ENCODE peak calls at places on chromosome 7, in five cellular contexts. One of them, this sample, is unnamed.

GRCh38 chr7:102000123-102000522 is 182.7 kb downstream of the CUX1 start:
- DNase-seq in OCI-LY7: no peak
- DNase-seq in fibroblast of mammary gland: no peak
- DNase-seq in HCT116: no peak
- DNase-seq in lower lobe of right lung: no peak
- DNase-seq in this sample: no peak

GRCh38 chr7:12898610-12899009 is 211.2 kb downstream of the ARL4A start:
- DNase-seq in OCI-LY7: no peak
- DNase-seq in fibroblast of mammary gland: no peak
- DNase-seq in HCT116: no peak
- DNase-seq in lower lobe of right lung: no peak
- DNase-seq in this sample: no peak

GRCh38 chr7:148398844-148399365 is 191.7 kb upstream of the C7orf33 start:
- DNase-seq in OCI-LY7: no peak
- DNase-seq in fibroblast of mammary gland: no peak
- DNase-seq in HCT116: no peak
- DNase-seq in lower lobe of right lung: no peak
- DNase-seq in this sample: peak

GRCh38 chr7:129845178-129845971 is 107.4 kb downstream of the UBE2H start:
- DNase-seq in OCI-LY7: no peak
- DNase-seq in fibroblast of mammary gland: peak
- DNase-seq in HCT116: peak
- DNase-seq in lower lobe of right lung: no peak
- DNase-seq in this sample: no peak

GRCh38 chr7:25122373-25122772 is 2.7 kb downstream of the CYCS start:
- DNase-seq in OCI-LY7: no peak
- DNase-seq in fibroblast of mammary gland: peak
- DNase-seq in HCT116: no peak
- DNase-seq in lower lobe of right lung: no peak
- DNase-seq in this sample: no peak

GRCh38 chr7:30877010-30877740 is 34.5 kb upstream of the AQP1 start:
- DNase-seq in OCI-LY7: no peak
- DNase-seq in fibroblast of mammary gland: no peak
- DNase-seq in HCT116: no peak
- DNase-seq in lower lobe of right lung: no peak
- DNase-seq in this sample: no peak

GRCh38 chr7:73433924-73434700 is 534 bp downstream of the FZD9 start:
- DNase-seq in OCI-LY7: no peak
- DNase-seq in fibroblast of mammary gland: no peak
- DNase-seq in HCT116: no peak
- DNase-seq in lower lobe of right lung: no peak
- DNase-seq in this sample: no peak

GRCh38 chr7:135742371-135742770 is 6.2 kb downstream of the FAM180A start:
- DNase-seq in OCI-LY7: no peak
- DNase-seq in fibroblast of mammary gland: peak
- DNase-seq in HCT116: no peak
- DNase-seq in lower lobe of right lung: no peak
- DNase-seq in this sample: no peak

GRCh38 chr7:137287651-137288258 is 55.8 kb downstream of the PTN start:
- DNase-seq in OCI-LY7: no peak
- DNase-seq in fibroblast of mammary gland: peak
- DNase-seq in HCT116: no peak
- DNase-seq in lower lobe of right lung: no peak
- DNase-seq in this sample: peak

GRCh38 chr7:9937944-9938631 is 1035.6 kb upstream of the PHF14 start:
- DNase-seq in OCI-LY7: no peak
- DNase-seq in fibroblast of mammary gland: peak
- DNase-seq in HCT116: no peak
- DNase-seq in lower lobe of right lung: no peak
- DNase-seq in this sample: peak

GRCh38 chr7:70935311-70935710 is 196.6 kb upstream of the GALNT17 start:
- DNase-seq in OCI-LY7: no peak
- DNase-seq in fibroblast of mammary gland: no peak
- DNase-seq in HCT116: no peak
- DNase-seq in lower lobe of right lung: no peak
- DNase-seq in this sample: no peak

GRCh38 chr7:136528329-136528728 is 340.1 kb upstream of the CHRM2 start:
- DNase-seq in OCI-LY7: no peak
- DNase-seq in fibroblast of mammary gland: peak
- DNase-seq in HCT116: no peak
- DNase-seq in lower lobe of right lung: no peak
- DNase-seq in this sample: peak

GRCh38 chr7:149716007-149716931 is 57.1 kb downstream of the ZNF467 start:
- DNase-seq in OCI-LY7: no peak
- DNase-seq in fibroblast of mammary gland: no peak
- DNase-seq in HCT116: no peak
- DNase-seq in lower lobe of right lung: no peak
- DNase-seq in this sample: peak
- TF ChIP-seq CTCF in OCI-LY7: no peak
- TF ChIP-seq CTCF in fibroblast of mammary gland: no peak
- TF ChIP-seq CTCF in HCT116: no peak
- TF ChIP-seq CTCF in lower lobe of right lung: no peak
- TF ChIP-seq CTCF in this sample: no peak

GRCh38 chr7:35596061-35596460 is 98.9 kb downstream of the HERPUD2 start:
- DNase-seq in OCI-LY7: no peak
- DNase-seq in fibroblast of mammary gland: peak
- DNase-seq in HCT116: no peak
- DNase-seq in lower lobe of right lung: no peak
- DNase-seq in this sample: peak
- TF ChIP-seq CTCF in OCI-LY7: no peak
- TF ChIP-seq CTCF in fibroblast of mammary gland: no peak
- TF ChIP-seq CTCF in HCT116: no peak
- TF ChIP-seq CTCF in lower lobe of right lung: no peak
- TF ChIP-seq CTCF in this sample: no peak

GRCh38 chr7:44922351-44922694 is 37.0 kb upstream of the PURB start:
- DNase-seq in OCI-LY7: no peak
- DNase-seq in fibroblast of mammary gland: no peak
- DNase-seq in HCT116: no peak
- DNase-seq in lower lobe of right lung: no peak
- DNase-seq in this sample: no peak
- TF ChIP-seq CTCF in OCI-LY7: peak
- TF ChIP-seq CTCF in fibroblast of mammary gland: no peak
- TF ChIP-seq CTCF in HCT116: no peak
- TF ChIP-seq CTCF in lower lobe of right lung: no peak
- TF ChIP-seq CTCF in this sample: no peak

GRCh38 chr7:76328390-76328789 is 25.9 kb downstream of the HSPB1 start:
- DNase-seq in OCI-LY7: no peak
- DNase-seq in fibroblast of mammary gland: no peak
- DNase-seq in HCT116: no peak
- DNase-seq in lower lobe of right lung: no peak
- DNase-seq in this sample: no peak

GRCh38 chr7:76330245-76330644 is 27.8 kb downstream of the HSPB1 start:
- DNase-seq in OCI-LY7: no peak
- DNase-seq in fibroblast of mammary gland: no peak
- DNase-seq in HCT116: no peak
- DNase-seq in lower lobe of right lung: no peak
- DNase-seq in this sample: no peak

GRCh38 chr7:76329479-76329878 is 27.0 kb downstream of the HSPB1 start:
- DNase-seq in OCI-LY7: no peak
- DNase-seq in fibroblast of mammary gland: no peak
- DNase-seq in HCT116: no peak
- DNase-seq in lower lobe of right lung: no peak
- DNase-seq in this sample: no peak

GRCh38 chr7:76332073-76332472 is 26.7 kb downstream of the YWHAG start:
- DNase-seq in OCI-LY7: no peak
- DNase-seq in fibroblast of mammary gland: no peak
- DNase-seq in HCT116: no peak
- DNase-seq in lower lobe of right lung: no peak
- DNase-seq in this sample: no peak

DNA sequence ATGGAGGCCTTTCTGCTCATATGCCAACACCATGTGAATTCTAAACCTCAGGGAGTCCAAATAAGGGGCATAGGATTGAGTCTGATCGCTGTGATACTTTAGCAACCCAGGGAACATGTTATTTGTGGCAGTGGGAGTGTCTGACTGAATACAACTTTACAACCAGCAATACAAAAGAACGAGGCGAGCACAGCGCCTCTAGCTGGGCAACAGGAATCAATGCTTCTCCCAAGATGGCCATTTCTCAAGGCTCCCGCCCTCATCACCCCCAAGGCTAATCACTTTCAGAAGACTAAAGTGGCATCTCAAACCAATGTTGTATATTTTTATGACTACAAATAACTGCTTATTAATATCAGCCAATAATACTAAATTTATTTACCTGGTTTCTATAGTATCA is 28.1 kb downstream of the YWHAG start:
- DNase-seq in OCI-LY7: no peak
- DNase-seq in fibroblast of mammary gland: no peak
- DNase-seq in HCT116: no peak
- DNase-seq in lower lobe of right lung: no peak
- DNase-seq in this sample: no peak
- TF ChIP-seq CTCF in OCI-LY7: peak
- TF ChIP-seq CTCF in fibroblast of mammary gland: peak
- TF ChIP-seq CTCF in HCT116: no peak
- TF ChIP-seq CTCF in lower lobe of right lung: no peak
- TF ChIP-seq CTCF in this sample: no peak

DNA sequence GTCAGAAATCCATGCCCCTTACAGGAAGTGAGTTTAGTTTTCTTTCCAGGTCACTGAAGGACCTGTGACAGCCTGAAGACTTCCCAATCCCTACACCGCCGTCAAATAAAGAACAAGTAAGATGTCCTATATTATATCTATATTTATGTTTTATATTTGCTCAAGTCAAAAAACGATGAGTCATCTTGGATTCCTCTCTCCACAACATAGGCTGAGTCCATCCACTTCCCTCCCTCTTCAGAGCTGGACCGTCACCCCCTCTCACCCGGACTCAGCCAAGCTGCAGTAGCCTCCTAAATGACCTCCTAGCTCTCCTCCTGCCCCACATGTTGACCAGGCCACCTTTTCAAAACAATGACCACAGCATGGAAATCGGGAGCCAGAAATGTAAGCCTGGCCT is 53.5 kb downstream of the GLI3 start:
- DNase-seq in OCI-LY7: no peak
- DNase-seq in fibroblast of mammary gland: no peak
- DNase-seq in HCT116: no peak
- DNase-seq in lower lobe of right lung: no peak
- DNase-seq in this sample: peak
- TF ChIP-seq CTCF in OCI-LY7: no peak
- TF ChIP-seq CTCF in fibroblast of mammary gland: no peak
- TF ChIP-seq CTCF in HCT116: no peak
- TF ChIP-seq CTCF in lower lobe of right lung: no peak
- TF ChIP-seq CTCF in this sample: no peak

GRCh38 chr7:21690717-21691116 is 147.9 kb downstream of the DNAH11 start:
- DNase-seq in OCI-LY7: no peak
- DNase-seq in fibroblast of mammary gland: no peak
- DNase-seq in HCT116: no peak
- DNase-seq in lower lobe of right lung: no peak
- DNase-seq in this sample: peak
- TF ChIP-seq CTCF in OCI-LY7: peak
- TF ChIP-seq CTCF in fibroblast of mammary gland: no peak
- TF ChIP-seq CTCF in HCT116: no peak
- TF ChIP-seq CTCF in lower lobe of right lung: no peak
- TF ChIP-seq CTCF in this sample: no peak

GRCh38 chr7:126790763-126791162 is 462.0 kb downstream of the GRM8 start:
- DNase-seq in OCI-LY7: no peak
- DNase-seq in fibroblast of mammary gland: no peak
- DNase-seq in HCT116: no peak
- DNase-seq in lower lobe of right lung: no peak
- DNase-seq in this sample: peak
- TF ChIP-seq CTCF in OCI-LY7: peak
- TF ChIP-seq CTCF in fibroblast of mammary gland: no peak
- TF ChIP-seq CTCF in HCT116: peak
- TF ChIP-seq CTCF in lower lobe of right lung: no peak
- TF ChIP-seq CTCF in this sample: no peak

GRCh38 chr7:117669818-117670217 is 190.0 kb downstream of the CFTR start:
- DNase-seq in OCI-LY7: no peak
- DNase-seq in fibroblast of mammary gland: peak
- DNase-seq in HCT116: no peak
- DNase-seq in lower lobe of right lung: no peak
- DNase-seq in this sample: no peak
- TF ChIP-seq CTCF in OCI-LY7: peak
- TF ChIP-seq CTCF in fibroblast of mammary gland: peak
- TF ChIP-seq CTCF in HCT116: no peak
- TF ChIP-seq CTCF in lower lobe of right lung: no peak
- TF ChIP-seq CTCF in this sample: no peak

DNA sequence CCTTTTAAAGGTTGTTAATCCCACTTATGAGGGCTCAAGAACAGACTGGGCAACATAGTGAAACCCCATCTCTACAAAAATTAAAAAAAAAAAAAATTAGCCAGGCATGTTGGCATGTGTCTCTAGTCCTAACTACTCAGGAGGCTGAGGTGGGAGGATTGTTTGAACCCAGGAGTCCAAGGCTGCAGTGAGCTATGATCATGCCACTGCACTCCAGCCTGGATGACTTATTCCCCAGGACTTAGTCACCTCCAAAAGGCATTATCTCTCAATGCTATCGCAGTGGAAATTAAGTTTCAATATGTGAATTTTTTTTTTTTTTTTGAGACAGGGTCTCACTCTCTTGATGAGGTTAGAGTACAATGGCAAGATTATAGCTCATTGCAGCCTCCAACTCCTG is 61.2 kb upstream of the TRIM24 start:
- DNase-seq in OCI-LY7: no peak
- DNase-seq in fibroblast of mammary gland: no peak
- DNase-seq in HCT116: no peak
- DNase-seq in lower lobe of right lung: no peak
- DNase-seq in this sample: no peak
- TF ChIP-seq CTCF in OCI-LY7: no peak
- TF ChIP-seq CTCF in fibroblast of mammary gland: no peak
- TF ChIP-seq CTCF in HCT116: no peak
- TF ChIP-seq CTCF in lower lobe of right lung: no peak
- TF ChIP-seq CTCF in this sample: no peak

GRCh38 chr7:17060051-17060450 is 178.3 kb upstream of the AGR3 start:
- DNase-seq in OCI-LY7: no peak
- DNase-seq in fibroblast of mammary gland: no peak
- DNase-seq in HCT116: no peak
- DNase-seq in lower lobe of right lung: no peak
- DNase-seq in this sample: no peak

GRCh38 chr7:17061443-17061842 is 179.7 kb upstream of the AGR3 start:
- DNase-seq in OCI-LY7: no peak
- DNase-seq in fibroblast of mammary gland: no peak
- DNase-seq in HCT116: no peak
- DNase-seq in lower lobe of right lung: no peak
- DNase-seq in this sample: no peak

GRCh38 chr7:17058568-17058967 is 176.8 kb upstream of the AGR3 start:
- DNase-seq in OCI-LY7: no peak
- DNase-seq in fibroblast of mammary gland: peak
- DNase-seq in HCT116: no peak
- DNase-seq in lower lobe of right lung: no peak
- DNase-seq in this sample: no peak

GRCh38 chr7:17057143-17057509 is 175.3 kb upstream of the AGR3 start:
- DNase-seq in OCI-LY7: no peak
- DNase-seq in fibroblast of mammary gland: no peak
- DNase-seq in HCT116: no peak
- DNase-seq in lower lobe of right lung: no peak
- DNase-seq in this sample: no peak

GRCh38 chr7:17062433-17063383 is 180.9 kb upstream of the AGR3 start:
- DNase-seq in OCI-LY7: no peak
- DNase-seq in fibroblast of mammary gland: peak
- DNase-seq in HCT116: no peak
- DNase-seq in lower lobe of right lung: no peak
- DNase-seq in this sample: peak
- TF ChIP-seq CTCF in OCI-LY7: peak
- TF ChIP-seq CTCF in fibroblast of mammary gland: peak
- TF ChIP-seq CTCF in HCT116: peak
- TF ChIP-seq CTCF in lower lobe of right lung: no peak
- TF ChIP-seq CTCF in this sample: peak

This sample was measured in MCF 10A.